ENCODE peak calls at places on chromosome 1, in eight cellular contexts. C is left cardiac atrium, J is NCI-H226, S is tibial nerve, D is epithelial cell of esophagus, A is EL, U is HuH-7.5, L is GM23338. W is an unnamed sample.

GRCh38 chr1:43520100-43520828 is 10.4 kb upstream of the PTPRF start:
- DNase-seq in C (no peak), J (no peak), S (no peak), D (no peak), A (no peak), U (no peak), L (no peak), W (no peak)

GRCh38 chr1:65921461-65921860 is 128.8 kb downstream of the PDE4B start:
- DNase-seq in C (no peak), J (no peak), S (no peak), D (no peak), A (no peak), U (no peak), L (no peak), W (no peak)

GRCh38 chr1:233289676-233290075 is 5.8 kb downstream of the PCNX2 start:
- DNase-seq in C (no peak), J (no peak), S (no peak), D (no peak), A (no peak), U (no peak), L (peak), W (no peak)

GRCh38 chr1:18972991-18973390 is 16.5 kb upstream of the IFFO2 start:
- DNase-seq in C (no peak), J (no peak), S (no peak), D (no peak), A (no peak), U (no peak), L (no peak), W (no peak)

GRCh38 chr1:229002037-229002436 is 266.8 kb downstream of the RHOU start:
- DNase-seq in C (no peak), J (no peak), S (no peak), D (no peak), A (no peak), U (no peak), L (no peak), W (no peak)

GRCh38 chr1:201542166-201543045 is 3.5 kb downstream of the NAV1 start:
- DNase-seq in C (no peak), J (no peak), S (no peak), D (no peak), A (peak), U (no peak), L (no peak), W (peak)

GRCh38 chr1:45499415-45499769 is 481 bp downstream of the CCDC163 start:
- DNase-seq in C (no peak), J (no peak), S (no peak), D (no peak), A (no peak), U (no peak), L (no peak), W (peak)

GRCh38 chr1:17895986-17896385 is 140.9 kb downstream of the ACTL8 start:
- DNase-seq in C (no peak), J (no peak), S (no peak), D (no peak), A (no peak), U (no peak), L (no peak), W (no peak)

GRCh38 chr1:94258873-94259331 is 21.5 kb upstream of the ARHGAP29 start:
- DNase-seq in C (peak), J (peak), S (peak), D (peak), A (peak), U (peak), L (no peak), W (peak)

GRCh38 chr1:18542351-18542750 is 61.6 kb downstream of the KLHDC7A start:
- DNase-seq in C (no peak), J (no peak), S (no peak), D (no peak), A (no peak), U (no peak), L (peak), W (no peak)

GRCh38 chr1:68231627-68232303 is 558 bp downstream of the WLS start:
- DNase-seq in C (peak), J (no peak), S (peak), D (peak), A (peak), U (no peak), L (peak), W (peak)

GRCh38 chr1:234611153-234611798 is 1.3 kb upstream of the IRF2BP2 start:
- DNase-seq in C (no peak), J (peak), S (peak), D (peak), A (peak), U (no peak), L (peak), W (peak)

W was measured in choroid plexus epithelial cell.